ENCODE peak calls at places on chromosomes 4 and X, in four cellular contexts. Q is aorta, X is MM.1S, R is uterus. E is an unnamed sample.

GRCh38 chr4:77147400-77147782 is 9.6 kb upstream of the CCNG2 start:
- DNase-seq in X (no peak), R (no peak), Q (no peak), E (no peak)

GRCh38 chr4:32560306-32560705 is 1840.1 kb downstream of the PCDH7 start:
- DNase-seq in Q (no peak), X (no peak), R (no peak), E (no peak)

GRCh38 chr4:62923783-62924182 is 1485.5 kb downstream of the TECRL start:
- DNase-seq in Q (no peak), R (no peak), X (no peak), E (no peak)

GRCh38 chr4:33302298-33302697 is 2582.1 kb downstream of the PCDH7 start:
- DNase-seq in X (no peak), Q (no peak), R (no peak), E (no peak)

GRCh38 chrX:132009344-132009743 is 13.8 kb upstream of the STK26 start:
- DNase-seq in X (no peak), R (no peak), Q (no peak), E (no peak)

GRCh38 chr4:68074397-68074796 is 55.3 kb downstream of the TMPRSS11F start:
- DNase-seq in R (no peak), Q (no peak), X (no peak), E (no peak)

GRCh38 chr4:150135134-150135773 is 57.0 kb downstream of the DCLK2 start:
- DNase-seq in Q (no peak), X (peak; percentile 43), R (no peak), E (no peak)

GRCh38 chrX:3577551-3577950 is 135.9 kb downstream of the PRKX start:
- DNase-seq in X (no peak), R (no peak), Q (no peak), E (no peak)

GRCh38 chr4:70581980-70582379 is 10.1 kb upstream of the AMBN start:
- DNase-seq in R (no peak), Q (no peak), X (no peak), E (no peak)

GRCh38 chr4:26491449-26492170 is 1.3 kb upstream of the CCKAR start:
- DNase-seq in R (no peak), X (no peak), Q (no peak), E (no peak)

GRCh38 chr4:69730002-69730401 is 30.4 kb downstream of the SULT1B1 start:
- DNase-seq in X (no peak), R (no peak), Q (no peak), E (no peak)

GRCh38 chrX:9746148-9746880 is 19.3 kb downstream of the GPR143 start:
- DNase-seq in R (no peak), X (no peak), Q (no peak), E (no peak)

GRCh38 chr4:19030048-19030447 is 1008.5 kb upstream of the LCORL start:
- DNase-seq in R (no peak), Q (no peak), X (no peak), E (no peak)

GRCh38 chrX:139559383-139560042 is 29.0 kb downstream of the F9 start:
- DNase-seq in R (peak; percentile 17), X (peak; percentile 68), Q (no peak), E (no peak)

GRCh38 chrX:34350552-34350951 is 218.4 kb upstream of the FAM47A start:
- DNase-seq in R (no peak), Q (no peak), X (no peak), E (no peak)

GRCh38 chr4:10622728-10623127 is 61.8 kb downstream of the CLNK start:
- DNase-seq in X (peak; percentile 33), R (no peak), Q (no peak), E (no peak)

GRCh38 chr4:101187837-101188236 is 159.5 kb downstream of the PPP3CA start:
- DNase-seq in R (no peak), Q (no peak), X (no peak), E (no peak)

GRCh38 chr4:14264437-14264836 is 636.9 kb upstream of the BOD1L1 start:
- DNase-seq in X (no peak), R (no peak), Q (no peak), E (no peak)

GRCh38 chrX:142054094-142054493 is 150.4 kb downstream of the MAGEC1 start:
- DNase-seq in X (no peak), R (no peak), Q (no peak), E (no peak)

GRCh38 chr4:142353149-142353738 is 492.9 kb downstream of the INPP4B start:
- DNase-seq in Q (no peak), R (no peak), X (peak; percentile 41), E (no peak)

GRCh38 chr4:87011340-87012034 is 76.7 kb downstream of the AFF1 start:
- DNase-seq in Q (no peak), X (no peak), R (peak; percentile 57), E (no peak)

GRCh38 chr4:107564326-107564725 is 155.7 kb downstream of the PAPSS1 start:
- DNase-seq in Q (no peak), X (no peak), R (no peak), E (no peak)

GRCh38 chrX:41025926-41026325 is 59.3 kb upstream of the USP9X start:
- DNase-seq in Q (no peak), X (no peak), R (no peak), E (no peak)

GRCh38 chr4:180726611-180727010 is 1516.6 kb upstream of the TENM3 start:
- DNase-seq in R (no peak), X (no peak), Q (no peak), E (no peak)

GRCh38 chr4:139735381-139736256 is 70.0 kb downstream of the MGST2 start:
- DNase-seq in X (no peak), R (peak; percentile 44), Q (peak; percentile 68), E (peak; percentile 38)

GRCh38 chr4:129929052-129929451 is 833.1 kb downstream of the C4orf33 start:
- DNase-seq in X (no peak), R (no peak), Q (no peak), E (no peak)

GRCh38 chr4:77181737-77182136 is 24.7 kb downstream of the CCNG2 start:
- DNase-seq in Q (no peak), X (no peak), R (no peak), E (no peak)

GRCh38 chr4:37601527-37601926 is 84.6 kb downstream of the RELL1 start:
- DNase-seq in Q (peak; percentile 64), R (no peak), X (no peak), E (no peak)

GRCh38 chr4:17932041-17932440 is 89.5 kb downstream of the LCORL start:
- DNase-seq in R (no peak), X (no peak), Q (no peak), E (no peak)

GRCh38 chr4:168710353-168710946 is 213.6 kb downstream of the PALLD start:
- DNase-seq in Q (peak; percentile 60), X (peak; percentile 40), R (peak; percentile 64), E (no peak)

GRCh38 chrX:130975947-130976346 is 72.9 kb upstream of the ENOX2 start:
- DNase-seq in X (peak; percentile 66), Q (no peak), R (no peak), E (no peak)

GRCh38 chr4:5609265-5610007 is 98.9 kb downstream of the EVC2 start:
- DNase-seq in Q (no peak), X (no peak), R (no peak), E (no peak)

GRCh38 chr4:73420615-73421014 is 15.4 kb upstream of the AFP start:
- DNase-seq in R (no peak), Q (no peak), X (no peak), E (no peak)

GRCh38 chrX:70656304-70656703 is 211.7 kb downstream of the DLG3 start:
- DNase-seq in X (peak; percentile 38), Q (no peak), R (no peak), E (no peak)

GRCh38 chr4:186190456-186191265 is 706 bp upstream of the CYP4V2 start:
- DNase-seq in X (peak; percentile 73), R (no peak), Q (no peak), E (no peak)
- H3K27ac ChIP-seq in X (peak overlapping the region; percentile 94), R (peak overlapping the region; percentile 96), Q (peak overlapping the region; percentile 93), E (peak overlapping the region; percentile 97)

DNA sequence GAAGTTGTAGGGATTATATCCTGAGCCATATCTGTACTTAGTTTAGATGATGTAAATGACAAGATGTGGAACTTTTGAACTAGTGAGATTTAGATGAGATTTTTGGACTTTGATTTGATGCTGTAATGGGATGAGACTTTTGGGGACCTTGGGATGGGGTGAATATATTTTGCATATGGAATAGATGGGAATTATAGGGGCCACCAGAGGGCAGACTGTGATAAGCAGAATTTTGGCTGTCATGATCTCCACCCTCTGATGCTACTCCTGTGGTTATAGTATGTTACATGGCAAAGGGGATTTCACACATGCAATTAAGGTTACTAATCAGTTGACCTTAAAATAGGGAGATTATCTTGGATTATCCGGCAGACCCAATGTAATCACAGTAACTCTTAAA is 214.0 kb upstream of the NHS start:
- DNase-seq in R (no peak), Q (no peak), X (no peak), E (no peak)
- H3K9me3 ChIP-seq in R (no peaks in the 10 kb centered on the region), Q (no peaks in the 10 kb centered on the region), X (no peaks in the 10 kb centered on the region), E (peaks cover 50% of the 10 kb centered on the region)

DNA sequence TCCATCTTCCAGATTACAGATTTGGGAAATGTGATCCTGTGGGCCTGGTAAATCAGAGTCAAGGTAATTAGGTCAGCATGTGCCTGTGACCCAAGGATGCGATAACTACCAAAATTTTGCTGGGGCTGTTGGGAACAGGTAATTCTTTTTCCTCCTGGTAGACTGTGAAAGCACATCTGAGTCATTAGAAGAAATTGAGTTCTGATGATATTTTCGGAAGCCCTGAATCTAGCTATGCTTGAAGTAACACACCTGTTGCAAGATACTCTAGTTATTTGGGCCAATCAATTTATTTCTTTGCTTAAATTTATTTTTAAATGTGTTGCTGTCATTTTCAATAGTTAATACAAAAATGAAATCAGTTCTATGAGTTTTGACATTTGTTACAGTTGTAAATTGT is 903.6 kb downstream of the RPA4 start:
- DNase-seq in Q (no peak), X (no peak), R (no peak), E (no peak)
- H3K4me1 ChIP-seq in Q (no peaks in the 10 kb centered on the region), X (no peaks in the 10 kb centered on the region), R (no peaks in the 10 kb centered on the region), E (no peaks in the 10 kb centered on the region)

GRCh38 chr4:188665466-188665865 is 526.2 kb downstream of the TRIML1 start:
- DNase-seq in X (no peak), Q (no peak), R (no peak), E (no peak)
- H3K27ac ChIP-seq in X (no peak overlapping the region), Q (no peak overlapping the region), R (no peak overlapping the region), E (no peak overlapping the region)

GRCh38 chrX:1264556-1264955 is 4.1 kb upstream of the CSF2RA start:
- DNase-seq in R (no peak), X (no peak), Q (no peak), E (no peak)
- H3K9me3 ChIP-seq in R (no peaks in the 10 kb centered on the region), X (no peaks in the 10 kb centered on the region), Q (peaks cover 2% of the 10 kb centered on the region), E (no peaks in the 10 kb centered on the region)

DNA sequence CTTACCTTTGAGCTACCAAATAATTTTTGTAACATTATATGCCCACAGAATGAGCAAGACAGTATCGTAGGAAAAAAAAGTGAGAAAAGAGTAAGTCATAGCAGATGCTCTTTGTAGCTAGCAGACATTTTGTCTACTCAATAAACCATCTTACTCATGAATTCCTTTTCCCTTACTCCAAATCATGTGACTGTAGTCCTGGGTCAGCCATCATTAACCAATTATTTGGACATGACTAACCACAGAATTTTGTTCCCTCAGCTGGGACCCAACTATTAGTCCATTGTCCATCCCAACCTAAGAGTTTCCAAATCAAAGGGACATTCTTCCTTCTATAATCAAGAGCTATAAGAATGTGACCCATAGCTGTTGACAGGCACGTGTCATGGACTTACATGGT is 11.4 kb downstream of the UBE2D3 start:
- DNase-seq in X (no peak), R (no peak), Q (no peak), E (no peak)
- H3K4me1 ChIP-seq in X (peaks cover 9% of the 10 kb centered on the region), R (peaks cover 16% of the 10 kb centered on the region), Q (peaks cover 9% of the 10 kb centered on the region), E (peaks cover 89% of the 10 kb centered on the region)

E was measured in psoas muscle.